ENCODE peak calls at places on chromosomes 5 and 9, in ten cellular contexts. One of them, this sample, is unnamed.

GRCh38 chr9:120434532-120434931 is 145.4 kb downstream of the CDK5RAP2 start:
- DNase-seq in skeletal muscle cell: peak
- DNase-seq in brain microvascular endothelial cell: peak
- DNase-seq in neuronal stem cell: no peak
- DNase-seq in GM06990: no peak
- DNase-seq in right atrium auricular region: peak
- DNase-seq in fibroblast of lung: peak
- DNase-seq in GM12878: no peak
- DNase-seq in choroid plexus epithelial cell: peak
- DNase-seq in cardiac fibroblast: peak
- DNase-seq in this sample: peak

GRCh38 chr9:114791736-114792135 is 14.1 kb downstream of the TNFSF15 start:
- DNase-seq in skeletal muscle cell: no peak
- DNase-seq in right atrium auricular region: no peak
- DNase-seq in choroid plexus epithelial cell: no peak
- DNase-seq in GM06990: no peak
- DNase-seq in fibroblast of lung: no peak
- DNase-seq in GM12878: no peak
- DNase-seq in cardiac fibroblast: no peak
- DNase-seq in neuronal stem cell: no peak
- DNase-seq in brain microvascular endothelial cell: no peak
- DNase-seq in this sample: no peak

GRCh38 chr5:73892218-73892617 is 266.2 kb downstream of the ARHGEF28 start:
- DNase-seq in choroid plexus epithelial cell: no peak
- DNase-seq in skeletal muscle cell: no peak
- DNase-seq in fibroblast of lung: no peak
- DNase-seq in brain microvascular endothelial cell: no peak
- DNase-seq in cardiac fibroblast: no peak
- DNase-seq in GM12878: no peak
- DNase-seq in neuronal stem cell: no peak
- DNase-seq in GM06990: no peak
- DNase-seq in right atrium auricular region: no peak
- DNase-seq in this sample: no peak

GRCh38 chr9:20286969-20287368 is 335.3 kb downstream of the MLLT3 start:
- DNase-seq in fibroblast of lung: no peak
- DNase-seq in neuronal stem cell: no peak
- DNase-seq in choroid plexus epithelial cell: no peak
- DNase-seq in cardiac fibroblast: no peak
- DNase-seq in right atrium auricular region: no peak
- DNase-seq in GM12878: no peak
- DNase-seq in skeletal muscle cell: no peak
- DNase-seq in brain microvascular endothelial cell: no peak
- DNase-seq in GM06990: no peak
- DNase-seq in this sample: no peak

GRCh38 chr9:129278391-129279237 is 100.6 kb upstream of the IER5L start:
- DNase-seq in brain microvascular endothelial cell: peak
- DNase-seq in right atrium auricular region: peak
- DNase-seq in GM12878: no peak
- DNase-seq in cardiac fibroblast: peak
- DNase-seq in GM06990: no peak
- DNase-seq in neuronal stem cell: no peak
- DNase-seq in skeletal muscle cell: no peak
- DNase-seq in choroid plexus epithelial cell: peak
- DNase-seq in fibroblast of lung: no peak
- DNase-seq in this sample: peak

GRCh38 chr9:34256104-34256503 is 73.0 kb downstream of the KIF24 start:
- DNase-seq in GM12878: no peak
- DNase-seq in right atrium auricular region: no peak
- DNase-seq in skeletal muscle cell: no peak
- DNase-seq in brain microvascular endothelial cell: no peak
- DNase-seq in neuronal stem cell: no peak
- DNase-seq in GM06990: no peak
- DNase-seq in choroid plexus epithelial cell: peak
- DNase-seq in fibroblast of lung: peak
- DNase-seq in cardiac fibroblast: no peak
- DNase-seq in this sample: no peak

GRCh38 chr9:89425024-89425805 is 72.7 kb downstream of the SEMA4D start:
- DNase-seq in neuronal stem cell: no peak
- DNase-seq in brain microvascular endothelial cell: no peak
- DNase-seq in GM06990: no peak
- DNase-seq in skeletal muscle cell: no peak
- DNase-seq in cardiac fibroblast: no peak
- DNase-seq in right atrium auricular region: no peak
- DNase-seq in GM12878: no peak
- DNase-seq in choroid plexus epithelial cell: peak
- DNase-seq in fibroblast of lung: no peak
- DNase-seq in this sample: peak

GRCh38 chr5:57662991-57663390 is 180.4 kb upstream of the ACTBL2 start:
- DNase-seq in neuronal stem cell: no peak
- DNase-seq in choroid plexus epithelial cell: peak
- DNase-seq in right atrium auricular region: no peak
- DNase-seq in cardiac fibroblast: peak
- DNase-seq in skeletal muscle cell: no peak
- DNase-seq in GM12878: no peak
- DNase-seq in GM06990: no peak
- DNase-seq in fibroblast of lung: no peak
- DNase-seq in brain microvascular endothelial cell: no peak
- DNase-seq in this sample: no peak

GRCh38 chr5:36619012-36619635 is 12.7 kb downstream of the SLC1A3 start:
- DNase-seq in choroid plexus epithelial cell: no peak
- DNase-seq in right atrium auricular region: no peak
- DNase-seq in GM12878: no peak
- DNase-seq in skeletal muscle cell: no peak
- DNase-seq in cardiac fibroblast: peak
- DNase-seq in neuronal stem cell: no peak
- DNase-seq in brain microvascular endothelial cell: no peak
- DNase-seq in fibroblast of lung: no peak
- DNase-seq in GM06990: no peak
- DNase-seq in this sample: no peak

GRCh38 chr9:29044959-29045358 is 1471.7 kb upstream of the C9orf72 start:
- DNase-seq in skeletal muscle cell: no peak
- DNase-seq in choroid plexus epithelial cell: peak
- DNase-seq in cardiac fibroblast: peak
- DNase-seq in fibroblast of lung: no peak
- DNase-seq in GM12878: no peak
- DNase-seq in right atrium auricular region: no peak
- DNase-seq in GM06990: no peak
- DNase-seq in neuronal stem cell: no peak
- DNase-seq in brain microvascular endothelial cell: no peak
- DNase-seq in this sample: peak

GRCh38 chr5:53366245-53366644 is 114.2 kb upstream of the FST start:
- DNase-seq in GM12878: no peak
- DNase-seq in cardiac fibroblast: peak
- DNase-seq in brain microvascular endothelial cell: no peak
- DNase-seq in skeletal muscle cell: no peak
- DNase-seq in choroid plexus epithelial cell: no peak
- DNase-seq in right atrium auricular region: no peak
- DNase-seq in GM06990: no peak
- DNase-seq in neuronal stem cell: no peak
- DNase-seq in fibroblast of lung: no peak
- DNase-seq in this sample: peak

GRCh38 chr5:111781200-111781599 is 24.2 kb upstream of the NREP start:
- DNase-seq in GM06990: no peak
- DNase-seq in brain microvascular endothelial cell: peak
- DNase-seq in neuronal stem cell: no peak
- DNase-seq in skeletal muscle cell: no peak
- DNase-seq in right atrium auricular region: peak
- DNase-seq in choroid plexus epithelial cell: peak
- DNase-seq in GM12878: no peak
- DNase-seq in cardiac fibroblast: peak
- DNase-seq in fibroblast of lung: peak
- DNase-seq in this sample: peak

GRCh38 chr9:137521405-137521985 is 28.7 kb downstream of the PNPLA7 start:
- DNase-seq in GM12878: no peak
- DNase-seq in neuronal stem cell: no peak
- DNase-seq in skeletal muscle cell: no peak
- DNase-seq in cardiac fibroblast: no peak
- DNase-seq in right atrium auricular region: no peak
- DNase-seq in GM06990: no peak
- DNase-seq in brain microvascular endothelial cell: no peak
- DNase-seq in fibroblast of lung: no peak
- DNase-seq in choroid plexus epithelial cell: no peak
- DNase-seq in this sample: no peak

GRCh38 chr5:13591621-13592020 is 352.9 kb downstream of the DNAH5 start:
- DNase-seq in fibroblast of lung: peak
- DNase-seq in neuronal stem cell: no peak
- DNase-seq in skeletal muscle cell: peak
- DNase-seq in GM06990: no peak
- DNase-seq in brain microvascular endothelial cell: peak
- DNase-seq in GM12878: no peak
- DNase-seq in choroid plexus epithelial cell: peak
- DNase-seq in cardiac fibroblast: peak
- DNase-seq in right atrium auricular region: no peak
- DNase-seq in this sample: peak

DNA sequence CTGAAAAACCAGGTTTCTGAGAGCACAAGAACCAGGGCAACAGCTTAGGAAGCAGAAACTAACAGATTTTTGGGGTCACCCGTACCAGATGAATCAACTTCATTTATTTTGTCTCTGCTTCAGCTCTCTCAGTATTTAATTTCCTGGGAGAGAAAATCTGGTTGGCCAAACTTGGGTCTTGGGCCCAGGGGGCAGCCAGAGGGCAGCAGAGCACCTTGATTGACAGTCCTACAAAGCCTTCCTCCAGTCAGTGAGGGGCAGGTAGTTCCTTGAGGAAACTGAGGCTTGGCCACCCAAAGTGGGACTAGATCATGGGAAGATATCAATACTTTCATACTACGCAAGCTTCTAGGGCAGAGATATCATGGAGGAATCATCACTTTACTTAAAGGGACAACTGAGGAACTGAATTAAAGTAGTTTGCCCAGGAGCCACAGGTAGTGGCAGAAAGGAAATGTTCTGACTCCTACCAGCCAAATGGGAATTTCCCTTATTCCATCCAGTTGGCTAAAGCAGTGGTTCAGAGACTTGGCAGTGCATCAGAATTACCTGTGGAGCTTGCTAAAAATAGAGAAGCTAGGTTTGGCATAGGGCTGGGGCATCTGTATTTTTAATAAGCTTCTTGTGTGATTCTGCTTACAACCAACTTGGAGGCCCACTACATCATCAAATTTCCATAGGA is 21.5 kb upstream of the ARHGAP26 start:
- DNase-seq in skeletal muscle cell: no peak
- DNase-seq in brain microvascular endothelial cell: no peak
- DNase-seq in GM12878: no peak
- DNase-seq in cardiac fibroblast: peak
- DNase-seq in fibroblast of lung: no peak
- DNase-seq in neuronal stem cell: peak
- DNase-seq in choroid plexus epithelial cell: peak
- DNase-seq in right atrium auricular region: no peak
- DNase-seq in GM06990: no peak
- DNase-seq in this sample: peak
- H3K4me3 ChIP-seq in skeletal muscle cell: no peak
- H3K4me3 ChIP-seq in brain microvascular endothelial cell: no peak
- H3K4me3 ChIP-seq in GM12878: no peak
- H3K4me3 ChIP-seq in cardiac fibroblast: no peak
- H3K4me3 ChIP-seq in fibroblast of lung: no peak
- H3K4me3 ChIP-seq in neuronal stem cell: no peak
- H3K4me3 ChIP-seq in choroid plexus epithelial cell: no peak
- H3K4me3 ChIP-seq in right atrium auricular region: no peak
- H3K4me3 ChIP-seq in GM06990: no peak
- H3K4me3 ChIP-seq in this sample: no peak

GRCh38 chr5:136135536-136135935 is 2.9 kb downstream of the SMAD5 start:
- DNase-seq in right atrium auricular region: no peak
- DNase-seq in GM12878: no peak
- DNase-seq in skeletal muscle cell: no peak
- DNase-seq in choroid plexus epithelial cell: peak
- DNase-seq in cardiac fibroblast: no peak
- DNase-seq in GM06990: no peak
- DNase-seq in fibroblast of lung: peak
- DNase-seq in neuronal stem cell: no peak
- DNase-seq in brain microvascular endothelial cell: no peak
- DNase-seq in this sample: peak
- H3K4me3 ChIP-seq in right atrium auricular region: no peak
- H3K4me3 ChIP-seq in GM12878: no peak
- H3K4me3 ChIP-seq in skeletal muscle cell: no peak
- H3K4me3 ChIP-seq in choroid plexus epithelial cell: no peak
- H3K4me3 ChIP-seq in cardiac fibroblast: no peak
- H3K4me3 ChIP-seq in GM06990: no peak
- H3K4me3 ChIP-seq in fibroblast of lung: no peak
- H3K4me3 ChIP-seq in neuronal stem cell: no peak
- H3K4me3 ChIP-seq in brain microvascular endothelial cell: no peak
- H3K4me3 ChIP-seq in this sample: no peak

DNA sequence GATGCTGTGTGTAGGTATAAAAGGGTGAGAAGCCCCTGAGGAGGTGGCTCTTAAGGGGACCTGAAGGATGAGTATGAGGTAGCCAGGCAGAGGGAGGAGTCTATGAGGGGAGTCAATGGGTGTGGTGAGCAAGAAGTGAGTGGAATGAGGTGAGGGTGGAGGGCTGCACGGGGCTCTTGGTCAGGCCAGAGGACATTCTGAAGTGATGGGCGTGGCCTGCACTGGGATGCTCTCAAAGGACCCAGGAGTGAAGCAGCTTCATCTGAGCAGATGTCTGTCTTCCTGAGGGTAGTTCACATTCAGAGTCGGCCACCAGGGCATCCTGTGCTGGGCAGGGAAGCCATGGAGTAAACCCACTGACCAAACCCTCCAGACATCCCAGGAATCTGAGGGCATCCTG is 45.1 kb upstream of the SAP30L start:
- DNase-seq in cardiac fibroblast: no peak
- DNase-seq in right atrium auricular region: no peak
- DNase-seq in brain microvascular endothelial cell: no peak
- DNase-seq in neuronal stem cell: no peak
- DNase-seq in choroid plexus epithelial cell: no peak
- DNase-seq in GM06990: no peak
- DNase-seq in fibroblast of lung: no peak
- DNase-seq in GM12878: no peak
- DNase-seq in skeletal muscle cell: no peak
- DNase-seq in this sample: no peak
- H3K4me3 ChIP-seq in cardiac fibroblast: no peak
- H3K4me3 ChIP-seq in right atrium auricular region: no peak
- H3K4me3 ChIP-seq in brain microvascular endothelial cell: no peak
- H3K4me3 ChIP-seq in neuronal stem cell: no peak
- H3K4me3 ChIP-seq in choroid plexus epithelial cell: no peak
- H3K4me3 ChIP-seq in GM06990: no peak
- H3K4me3 ChIP-seq in fibroblast of lung: no peak
- H3K4me3 ChIP-seq in GM12878: no peak
- H3K4me3 ChIP-seq in skeletal muscle cell: no peak
- H3K4me3 ChIP-seq in this sample: no peak

DNA sequence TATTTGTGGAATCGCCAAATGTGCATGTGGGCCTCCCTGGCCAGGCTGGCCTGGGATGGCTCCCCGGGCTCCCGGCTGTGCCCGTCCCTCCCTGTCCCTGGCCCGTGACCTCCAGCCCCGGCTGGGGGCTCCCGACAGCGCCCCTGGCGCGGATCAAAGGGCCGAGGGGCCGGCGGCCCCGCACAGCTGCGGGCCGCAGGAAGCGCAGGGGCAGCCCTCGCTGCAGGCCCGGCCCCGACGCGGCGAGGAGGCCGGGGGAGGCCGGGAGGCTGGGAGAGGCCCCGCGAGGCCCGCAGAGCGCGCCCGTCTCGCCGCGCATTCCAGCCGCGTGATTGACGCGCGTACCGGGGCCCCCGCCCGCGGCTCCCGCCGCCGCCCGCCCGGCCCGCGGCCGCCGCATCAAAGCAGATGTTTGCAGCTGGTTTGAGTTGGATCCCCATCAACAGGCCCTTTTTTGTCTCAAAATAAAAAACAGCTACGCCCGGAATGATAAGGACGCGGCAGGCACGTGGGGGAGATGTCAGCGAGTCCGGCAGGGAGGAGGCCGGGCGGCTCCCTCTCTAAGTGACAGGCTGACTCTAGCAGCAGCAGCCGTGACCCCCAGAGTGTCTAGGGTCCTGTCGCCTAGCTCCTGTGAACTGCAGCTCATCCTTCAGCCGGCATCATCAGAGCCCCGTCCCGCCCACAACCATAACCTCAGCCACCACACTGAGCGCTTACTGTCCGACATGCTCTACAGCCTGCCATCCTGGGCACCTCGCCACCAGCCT is 69.4 kb downstream of the LMX1B start:
- DNase-seq in neuronal stem cell: no peak
- DNase-seq in fibroblast of lung: peak
- DNase-seq in cardiac fibroblast: no peak
- DNase-seq in GM12878: no peak
- DNase-seq in right atrium auricular region: no peak
- DNase-seq in choroid plexus epithelial cell: no peak
- DNase-seq in brain microvascular endothelial cell: no peak
- DNase-seq in GM06990: no peak
- DNase-seq in skeletal muscle cell: no peak
- DNase-seq in this sample: no peak
- H3K4me3 ChIP-seq in neuronal stem cell: no peak
- H3K4me3 ChIP-seq in fibroblast of lung: no peak
- H3K4me3 ChIP-seq in cardiac fibroblast: no peak
- H3K4me3 ChIP-seq in GM12878: no peak
- H3K4me3 ChIP-seq in right atrium auricular region: no peak
- H3K4me3 ChIP-seq in choroid plexus epithelial cell: no peak
- H3K4me3 ChIP-seq in brain microvascular endothelial cell: no peak
- H3K4me3 ChIP-seq in GM06990: no peak
- H3K4me3 ChIP-seq in skeletal muscle cell: no peak
- H3K4me3 ChIP-seq in this sample: no peak

This sample was measured in fibroblast of mammary gland.